ENCODE peak calls at places on chromosome 4, in six cellular contexts. A, Z, D, T, J and O are unnamed samples.

GRCh38 chr4:70183168-70183939 is 12.2 kb upstream of the ODAM start:
- DNase-seq in A (no peak), Z (no peak), D (no peak), T (no peak), J (peak; percentile 57), O (peak; percentile 54)

GRCh38 chr4:28062562-28062961 is 1201.9 kb downstream of the STIM2 start:
- DNase-seq in A (no peak), Z (no peak), D (no peak), T (no peak), J (no peak), O (no peak)

GRCh38 chr4:119832731-119833233 is 204.2 kb upstream of the PDE5A start:
- DNase-seq in A (no peak), Z (no peak), D (no peak), T (no peak), J (no peak), O (no peak)

GRCh38 chr4:19177616-19178015 is 1074.1 kb upstream of the SLIT2 start:
- DNase-seq in A (no peak), Z (no peak), D (no peak), T (no peak), J (no peak), O (no peak)

GRCh38 chr4:110211007-110211769 is 12.8 kb upstream of the ELOVL6 start:
- DNase-seq in A (no peak), Z (no peak), D (no peak), T (no peak), J (peak; percentile 52), O (peak; percentile 71)

GRCh38 chr4:73620115-73620792 is at the start of gene RASSF6:
- DNase-seq in A (no peak), Z (no peak), D (no peak), T (peak; percentile 72), J (peak; percentile 65), O (no peak)

GRCh38 chr4:86919824-86920223 is 15.0 kb upstream of the AFF1 start:
- DNase-seq in A (no peak), Z (no peak), D (no peak), T (no peak), J (no peak), O (peak; percentile 73)

GRCh38 chr4:118345813-118346212 is 7.0 kb downstream of the PRSS12 start:
- DNase-seq in A (no peak), Z (no peak), D (no peak), T (no peak), J (no peak), O (no peak)

GRCh38 chr4:134216436-134216835 is 14.8 kb upstream of the PABPC4L start:
- DNase-seq in A (no peak), Z (no peak), D (no peak), T (no peak), J (peak; percentile 68), O (no peak)

GRCh38 chr4:87848622-87849351 is 16.0 kb downstream of the MEPE start:
- DNase-seq in A (no peak), Z (no peak), D (peak; percentile 51), T (no peak), J (peak; percentile 50), O (peak; percentile 48)

GRCh38 chr4:110778526-110778925 is 155.6 kb upstream of the PITX2 start:
- DNase-seq in A (no peak), Z (no peak), D (no peak), T (no peak), J (no peak), O (no peak)

GRCh38 chr4:47209833-47210232 is 178.5 kb downstream of the GABRB1 start:
- DNase-seq in A (no peak), Z (no peak), D (no peak), T (no peak), J (no peak), O (no peak)

GRCh38 chr4:153008578-153009199 is 72.6 kb downstream of the FHDC1 start:
- DNase-seq in A (no peak), Z (no peak), D (no peak), T (no peak), J (no peak), O (no peak)

GRCh38 chr4:47830263-47831025 is 7.4 kb downstream of the CORIN start:
- DNase-seq in A (no peak), Z (no peak), D (no peak), T (no peak), J (no peak), O (no peak)

GRCh38 chr4:68751138-68751537 is 64.7 kb upstream of the UGT2B10 start:
- DNase-seq in A (no peak), Z (no peak), D (no peak), T (no peak), J (no peak), O (no peak)
- TF ChIP-seq POLR2A in A (no peak), Z (no peak), D (no peak), T (no peak), J (no peak), O (no peak)

GRCh38 chr4:56435001-56435747 is at the start of gene PPAT:
- DNase-seq in A (peak; percentile 77), Z (peak; percentile 99), D (peak; percentile 97), T (peak; percentile 99), J (peak; percentile 97), O (peak; percentile 99)
- TF ChIP-seq POLR2A in A (peak; percentile 77), Z (no peak), D (peak; percentile 43), T (peak; percentile 58), J (peak; percentile 87), O (peak; percentile 79)

GRCh38 chr4:25406081-25406692 is 29.1 kb downstream of the ANAPC4 start:
- DNase-seq in A (no peak), Z (no peak), D (no peak), T (no peak), J (no peak), O (no peak)

GRCh38 chr4:25403699-25404098 is 26.6 kb downstream of the ANAPC4 start:
- DNase-seq in A (no peak), Z (no peak), D (no peak), T (no peak), J (no peak), O (no peak)

GRCh38 chr4:25401066-25401465 is 24.0 kb downstream of the ANAPC4 start:
- DNase-seq in A (peak; percentile 13), Z (no peak), D (no peak), T (no peak), J (peak; percentile 23), O (no peak)

GRCh38 chr4:25402521-25402920 is 25.5 kb downstream of the ANAPC4 start:
- DNase-seq in A (no peak), Z (no peak), D (no peak), T (no peak), J (no peak), O (no peak)

GRCh38 chr4:25405453-25405852 is 28.4 kb downstream of the ANAPC4 start:
- DNase-seq in A (no peak), Z (no peak), D (no peak), T (no peak), J (no peak), O (no peak)
- TF ChIP-seq POLR2A in A (no peak), Z (no peak), D (no peak), T (no peak), J (no peak), O (no peak)

DNA sequence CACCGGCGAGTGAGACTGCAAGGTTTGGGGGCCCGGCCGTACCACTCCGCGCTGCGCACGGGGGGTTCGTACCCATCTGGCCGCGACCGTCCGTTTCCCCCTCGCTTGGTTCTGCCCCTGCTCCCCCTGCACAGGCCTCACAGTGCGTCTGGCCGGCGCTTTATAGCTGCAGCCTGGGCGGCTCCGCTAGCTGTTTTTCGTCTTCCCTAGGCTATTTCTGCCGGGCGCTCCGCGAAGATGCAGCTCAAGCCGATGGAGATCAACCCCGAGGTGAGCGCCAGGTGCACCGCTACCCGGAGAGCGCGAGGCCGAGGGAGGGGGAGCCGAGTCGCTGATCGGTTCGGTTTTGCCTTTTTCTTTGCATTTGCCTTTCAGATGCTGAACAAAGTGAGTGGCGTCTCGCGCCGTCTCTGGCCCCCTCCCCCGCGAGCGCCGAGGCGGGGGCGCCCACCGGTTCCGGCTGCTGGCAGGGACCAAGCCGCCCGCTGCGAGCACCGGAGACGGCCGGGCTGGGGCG is at the start of gene UCHL1:
- DNase-seq in A (peak; percentile 61), Z (no peak), D (peak; percentile 17), T (no peak), J (peak; percentile 96), O (peak; percentile 12)
- TF ChIP-seq POLR2A in A (peak; percentile 94), Z (no peak), D (no peak), T (no peak), J (peak; percentile 92), O (no peak)

GRCh38 chr4:123342498-123342897 is 54.1 kb upstream of the SPRY1 start:
- DNase-seq in A (no peak), Z (no peak), D (no peak), T (no peak), J (no peak), O (peak; percentile 21)

GRCh38 chr4:123343400-123344060 is 53.1 kb upstream of the SPRY1 start:
- DNase-seq in A (no peak), Z (peak; percentile 82), D (no peak), T (no peak), J (no peak), O (no peak)

GRCh38 chr4:123340381-123340701 is 56.3 kb upstream of the SPRY1 start:
- DNase-seq in A (peak; percentile 40), Z (no peak), D (peak; percentile 35), T (no peak), J (peak; percentile 85), O (no peak)

GRCh38 chr4:123339507-123340380 is 56.9 kb upstream of the SPRY1 start:
- DNase-seq in A (no peak), Z (no peak), D (no peak), T (no peak), J (no peak), O (no peak)

DNA sequence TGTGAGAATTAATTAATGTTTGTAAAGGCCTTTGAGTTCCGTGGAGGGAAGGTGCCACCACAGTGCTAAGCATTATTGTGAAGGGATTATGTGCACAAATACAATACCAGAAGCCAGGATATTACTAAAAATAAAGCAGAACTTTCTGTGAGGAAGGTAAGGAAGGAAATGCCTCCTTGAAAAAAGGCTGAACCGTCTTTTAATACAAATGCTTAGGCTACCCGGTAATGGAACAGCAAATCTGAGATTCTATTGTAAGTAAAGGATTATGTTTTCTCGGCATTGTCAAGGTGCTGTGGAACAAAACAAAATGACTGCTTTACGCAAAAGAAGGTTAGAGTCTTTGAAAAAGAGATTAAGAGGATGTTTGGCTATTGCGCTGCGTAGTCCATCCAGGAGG is 57.9 kb upstream of the SPRY1 start:
- DNase-seq in A (no peak), Z (no peak), D (no peak), T (no peak), J (no peak), O (no peak)
- TF ChIP-seq POLR2A in A (no peak), Z (no peak), D (no peak), T (no peak), J (no peak), O (no peak)

DNA sequence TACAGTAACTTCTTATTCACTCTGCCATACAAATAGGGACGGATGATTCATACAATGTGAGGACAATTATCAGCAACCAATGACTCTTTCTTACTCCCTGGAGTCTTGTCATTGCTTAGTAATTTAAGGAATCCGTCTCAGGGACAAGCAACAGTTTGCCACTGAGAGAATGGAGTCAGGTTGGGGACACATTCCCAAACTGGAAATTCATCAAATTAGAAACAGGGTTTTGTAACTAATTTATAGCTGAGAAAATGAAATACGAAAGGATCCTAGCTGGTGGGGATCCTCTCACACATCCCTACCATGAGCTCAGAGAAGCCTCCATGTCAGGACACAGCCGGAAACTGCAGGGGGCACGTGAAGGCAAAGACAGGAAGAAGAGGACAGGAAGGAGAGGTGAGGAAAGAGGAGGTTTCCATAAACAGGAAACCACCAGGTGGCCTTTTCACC is 50.4 kb upstream of the KDR start:
- DNase-seq in A (peak; percentile 15), Z (no peak), D (no peak), T (no peak), J (peak; percentile 1), O (no peak)
- TF ChIP-seq POLR2A in A (peak; percentile 21), Z (no peak), D (no peak), T (no peak), J (no peak), O (no peak)